ENCODE peak calls at places on chromosomes 2 and 18, in six cellular contexts. J, S, Y, Q, G and L are unnamed samples.

GRCh38 chr2:54964271-54964670 is 86.0 kb downstream of the RTN4 start:
- DNase-seq in J (no peak), S (no peak), Y (no peak), Q (no peak), G (no peak), L (peak; percentile 35)

GRCh38 chr2:48601349-48601748 is 16.3 kb upstream of the GTF2A1L start:
- DNase-seq in J (peak; percentile 12), S (no peak), Y (peak; percentile 48), Q (no peak), G (peak; percentile 23), L (peak; percentile 3)

GRCh38 chr2:166373539-166373938 is 2.2 kb downstream of the SCN9A start:
- DNase-seq in J (no peak), S (no peak), Y (no peak), Q (no peak), G (no peak), L (no peak)

GRCh38 chr2:223563462-223563861 is 38.7 kb downstream of the SCG2 start:
- DNase-seq in J (peak; percentile 79), S (no peak), Y (peak; percentile 13), Q (no peak), G (no peak), L (no peak)

GRCh38 chr18:76443519-76444435 is 51.3 kb downstream of the ZNF516 start:
- DNase-seq in J (no peak), S (peak; percentile 42), Y (no peak), Q (no peak), G (no peak), L (no peak)

GRCh38 chr18:79575891-79576685 is 103.5 kb upstream of the CTDP1 start:
- DNase-seq in J (peak; percentile 26), S (peak; percentile 87), Y (no peak), Q (peak; percentile 78), G (no peak), L (no peak)

GRCh38 chr2:189116059-189116458 is 63.5 kb downstream of the COL5A2 start:
- DNase-seq in J (no peak), S (no peak), Y (no peak), Q (no peak), G (no peak), L (no peak)

GRCh38 chr2:191638079-191638801 is 39.7 kb upstream of the NABP1 start:
- DNase-seq in J (no peak), S (no peak), Y (peak; percentile 1), Q (no peak), G (peak; percentile 35), L (peak; percentile 67)

GRCh38 chr18:45852631-45853030 is 27.2 kb downstream of the SIGLEC15 start:
- DNase-seq in J (no peak), S (no peak), Y (no peak), Q (no peak), G (no peak), L (no peak)

GRCh38 chr2:219643788-219644398 is 16.5 kb downstream of the SLC4A3 start:
- DNase-seq in J (no peak), S (no peak), Y (no peak), Q (no peak), G (no peak), L (no peak)

GRCh38 chr2:31233216-31233615 is 736 bp upstream of the EHD3 start:
- DNase-seq in J (no peak), S (no peak), Y (no peak), Q (no peak), G (peak; percentile 6), L (no peak)

GRCh38 chr2:74822771-74823283 is 11.1 kb upstream of the HK2 start:
- DNase-seq in J (no peak), S (no peak), Y (no peak), Q (no peak), G (no peak), L (peak; percentile 62)

GRCh38 chr2:141791521-141791920 is 339.3 kb downstream of the LRP1B start:
- DNase-seq in J (no peak), S (no peak), Y (no peak), Q (no peak), G (no peak), L (no peak)

GRCh38 chr2:156206355-156206754 is 126.2 kb downstream of the NR4A2 start:
- DNase-seq in J (no peak), S (no peak), Y (peak; percentile 2), Q (no peak), G (no peak), L (no peak)

GRCh38 chr2:122011493-122012270 is 256.2 kb downstream of the TSN start:
- DNase-seq in J (peak; percentile 27), S (no peak), Y (no peak), Q (no peak), G (no peak), L (no peak)

GRCh38 chr2:8581601-8582041 is 100.2 kb upstream of the ID2 start:
- DNase-seq in J (no peak), S (no peak), Y (no peak), Q (peak; percentile 11), G (no peak), L (no peak)

GRCh38 chr2:8582191-8582849 is 99.5 kb upstream of the ID2 start:
- DNase-seq in J (no peak), S (no peak), Y (no peak), Q (peak; percentile 16), G (no peak), L (no peak)

GRCh38 chr2:8584174-8585066 is 97.4 kb upstream of the ID2 start:
- DNase-seq in J (no peak), S (peak; percentile 67), Y (no peak), Q (peak; percentile 24), G (no peak), L (no peak)

GRCh38 chr2:8582850-8583399 is 98.9 kb upstream of the ID2 start:
- DNase-seq in J (no peak), S (peak; percentile 62), Y (no peak), Q (peak; percentile 25), G (no peak), L (no peak)

GRCh38 chr2:8583400-8584173 is 98.3 kb upstream of the ID2 start:
- DNase-seq in J (peak; percentile 45), S (peak; percentile 99), Y (peak; percentile 99), Q (peak; percentile 99), G (peak; percentile 100), L (no peak)
- H3K4me3 ChIP-seq in J (peak overlapping the region; percentile 17), S (no peak overlapping the region), Y (peak overlapping the region; percentile 27), Q (peak overlapping the region; percentile 19), G (peak overlapping the region; percentile 27), L (no peak overlapping the region)

GRCh38 chr2:68182902-68183301 is 25.2 kb downstream of the PNO1 start:
- DNase-seq in J (no peak), S (no peak), Y (no peak), Q (no peak), G (no peak), L (no peak)
- H3K36me3 ChIP-seq in J (peaks cover 28% of the 10 kb centered on the region), S (peaks cover 5% of the 10 kb centered on the region), Y (peaks cover 3% of the 10 kb centered on the region), Q (peaks cover 62% of the 10 kb centered on the region), G (no peaks in the 10 kb centered on the region), L (peaks cover 49% of the 10 kb centered on the region)

GRCh38 chr2:119198267-119198840 is 25.3 kb upstream of the STEAP3 start:
- DNase-seq in J (peak; percentile 61), S (no peak), Y (no peak), Q (no peak), G (no peak), L (no peak)
- H3K27me3 ChIP-seq in J (peaks cover 5% of the 10 kb centered on the region), S (no peaks in the 10 kb centered on the region), Y (no peaks in the 10 kb centered on the region), Q (peaks cover 13% of the 10 kb centered on the region), G (no peaks in the 10 kb centered on the region), L (no peaks in the 10 kb centered on the region)

GRCh38 chr2:171244466-171244969 is 83.8 kb upstream of the TLK1 start:
- DNase-seq in J (peak; percentile 68), S (no peak), Y (no peak), Q (no peak), G (no peak), L (no peak)
- H3K4me3 ChIP-seq in J (no peak overlapping the region), S (no peak overlapping the region), Y (no peak overlapping the region), Q (no peak overlapping the region), G (no peak overlapping the region), L (no peak overlapping the region)

DNA sequence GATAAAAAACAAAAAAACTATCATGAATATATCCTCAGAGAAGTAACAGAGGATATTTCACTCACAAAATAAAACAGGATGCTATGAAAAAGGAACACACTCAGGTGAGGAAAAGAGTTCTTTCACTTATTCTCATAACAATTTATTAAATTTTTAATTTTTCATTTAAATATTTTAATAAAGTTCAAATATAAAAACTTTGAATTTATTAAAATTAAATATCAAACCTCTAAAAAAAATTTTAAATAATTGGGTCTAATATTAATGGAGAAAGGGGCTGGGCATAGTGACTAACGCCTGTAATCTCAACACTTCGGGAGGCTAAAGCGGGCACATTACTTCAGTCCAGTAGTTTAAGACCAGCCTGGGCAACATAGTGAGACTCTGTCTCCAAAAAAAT is 10.1 kb downstream of the THADA start:
- DNase-seq in J (no peak), S (no peak), Y (no peak), Q (no peak), G (no peak), L (no peak)
- H3K36me3 ChIP-seq in J (peaks cover 11% of the 10 kb centered on the region), S (peaks cover 39% of the 10 kb centered on the region), Y (peaks cover 2% of the 10 kb centered on the region), Q (peaks cover 91% of the 10 kb centered on the region), G (no peaks in the 10 kb centered on the region), L (peaks cover 62% of the 10 kb centered on the region)

GRCh38 chr2:114222331-114222730 is 220.1 kb upstream of the DPP10 start:
- DNase-seq in J (no peak), S (no peak), Y (no peak), Q (no peak), G (no peak), L (no peak)
- H3K27me3 ChIP-seq in J (no peaks in the 10 kb centered on the region), S (no peaks in the 10 kb centered on the region), Y (no peaks in the 10 kb centered on the region), Q (no peaks in the 10 kb centered on the region), G (no peaks in the 10 kb centered on the region), L (peaks cover 3% of the 10 kb centered on the region)

GRCh38 chr2:233085839-233086150 is 25.7 kb downstream of the INPP5D start:
- DNase-seq in J (no peak), S (no peak), Y (no peak), Q (no peak), G (no peak), L (no peak)
- H3K4me3 ChIP-seq in J (no peak overlapping the region), S (no peak overlapping the region), Y (no peak overlapping the region), Q (no peak overlapping the region), G (no peak overlapping the region), L (no peak overlapping the region)

DNA sequence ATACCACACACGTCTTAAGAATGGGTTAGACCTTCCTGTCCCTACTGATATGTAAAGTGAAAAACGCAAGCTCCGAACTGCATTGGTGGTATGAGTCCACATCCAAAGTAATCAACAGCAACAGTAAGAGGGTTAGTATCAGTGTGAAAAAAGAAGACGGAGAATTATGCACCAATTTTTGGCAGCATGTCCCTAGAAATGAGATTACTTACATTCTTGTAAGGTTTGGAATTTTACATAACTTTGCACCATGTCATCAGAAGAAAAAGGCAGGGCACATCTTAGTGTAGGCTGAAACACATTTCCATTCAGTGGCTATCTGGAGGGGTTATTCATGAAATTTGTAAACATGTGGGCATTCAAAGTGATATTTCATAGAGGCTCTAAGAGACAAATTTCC is 88.2 kb downstream of the LONRF2 start:
- DNase-seq in J (no peak), S (no peak), Y (no peak), Q (no peak), G (no peak), L (no peak)
- H3K36me3 ChIP-seq in J (no peaks in the 10 kb centered on the region), S (no peaks in the 10 kb centered on the region), Y (no peaks in the 10 kb centered on the region), Q (no peaks in the 10 kb centered on the region), G (no peaks in the 10 kb centered on the region), L (no peaks in the 10 kb centered on the region)

DNA sequence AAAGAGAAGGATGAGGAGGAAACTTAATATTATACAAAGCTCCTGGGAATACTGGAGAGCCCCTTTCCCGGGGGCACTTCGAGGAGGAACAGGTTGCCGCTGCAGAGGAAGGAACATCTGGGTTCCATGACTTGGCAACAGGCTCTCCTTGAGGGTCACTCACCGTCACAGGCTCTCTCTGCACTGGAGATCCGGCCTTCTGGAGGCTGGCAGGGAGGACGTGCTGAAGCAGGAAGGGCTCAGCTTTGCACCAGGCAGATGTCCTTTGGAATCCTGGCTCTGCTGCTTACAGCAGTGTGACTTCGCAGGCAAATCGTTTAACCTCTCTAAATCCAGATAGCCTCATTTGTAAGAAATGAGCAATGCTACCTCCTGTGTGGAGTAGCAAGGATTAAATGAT is 2.9 kb upstream of the DPYSL5 start:
- DNase-seq in J (no peak), S (no peak), Y (no peak), Q (no peak), G (no peak), L (no peak)
- H3K27me3 ChIP-seq in J (peaks cover 45% of the 10 kb centered on the region), S (peaks cover 13% of the 10 kb centered on the region), Y (peaks cover 44% of the 10 kb centered on the region), Q (peaks cover 97% of the 10 kb centered on the region), G (peaks cover 56% of the 10 kb centered on the region), L (peaks cover 44% of the 10 kb centered on the region)